ENCODE peak calls at places on chromosomes 4 and X, in five cellular contexts. One of them, this sample, is unnamed.

GRCh38 chrX:151680805-151681204 is 14.5 kb upstream of the PRRG3 start:
- DNase-seq in MM.1S: peak; percentile 47
- DNase-seq in heart right ventricle: no peak
- DNase-seq in A549: peak; percentile 58
- DNase-seq in tibial nerve: no peak
- DNase-seq in this sample: no peak

GRCh38 chr4:104408893-104409292 is 85.8 kb downstream of the CXXC4 start:
- DNase-seq in MM.1S: no peak
- DNase-seq in tibial nerve: no peak
- DNase-seq in heart right ventricle: no peak
- DNase-seq in A549: no peak
- DNase-seq in this sample: no peak

GRCh38 chrX:39020051-39020669 is 218.9 kb downstream of the MID1IP1 start:
- DNase-seq in tibial nerve: no peak
- DNase-seq in A549: no peak
- DNase-seq in heart right ventricle: no peak
- DNase-seq in MM.1S: no peak
- DNase-seq in this sample: no peak

GRCh38 chrX:149074429-149074828 is 430.7 kb downstream of the IDS start:
- DNase-seq in A549: no peak
- DNase-seq in tibial nerve: peak; percentile 13
- DNase-seq in MM.1S: peak; percentile 77
- DNase-seq in heart right ventricle: peak; percentile 25
- DNase-seq in this sample: no peak

GRCh38 chr4:8260656-8261111 is 8.9 kb upstream of the HTRA3 start:
- DNase-seq in A549: peak; percentile 52
- DNase-seq in heart right ventricle: no peak
- DNase-seq in tibial nerve: no peak
- DNase-seq in MM.1S: no peak
- DNase-seq in this sample: no peak

GRCh38 chr4:76513517-76513916 is 78.5 kb downstream of the SHROOM3 start:
- DNase-seq in tibial nerve: no peak
- DNase-seq in heart right ventricle: no peak
- DNase-seq in MM.1S: no peak
- DNase-seq in A549: no peak
- DNase-seq in this sample: no peak

GRCh38 chrX:37320541-37321203 is 28.5 kb upstream of the PRRG1 start:
- DNase-seq in MM.1S: no peak
- DNase-seq in A549: no peak
- DNase-seq in heart right ventricle: no peak
- DNase-seq in tibial nerve: no peak
- DNase-seq in this sample: no peak

GRCh38 chr4:173231916-173232315 is 63.3 kb downstream of the GALNT7 start:
- DNase-seq in MM.1S: no peak
- DNase-seq in tibial nerve: no peak
- DNase-seq in heart right ventricle: no peak
- DNase-seq in A549: peak; percentile 18
- DNase-seq in this sample: no peak

GRCh38 chrX:138026211-138026610 is 460.3 kb downstream of the ZIC3 start:
- DNase-seq in heart right ventricle: no peak
- DNase-seq in MM.1S: peak; percentile 48
- DNase-seq in A549: peak; percentile 1
- DNase-seq in tibial nerve: no peak
- DNase-seq in this sample: no peak

GRCh38 chr4:7414046-7414445 is 20.7 kb downstream of the PSAPL1 start:
- DNase-seq in tibial nerve: no peak
- DNase-seq in MM.1S: no peak
- DNase-seq in A549: no peak
- DNase-seq in heart right ventricle: no peak
- DNase-seq in this sample: no peak

DNA sequence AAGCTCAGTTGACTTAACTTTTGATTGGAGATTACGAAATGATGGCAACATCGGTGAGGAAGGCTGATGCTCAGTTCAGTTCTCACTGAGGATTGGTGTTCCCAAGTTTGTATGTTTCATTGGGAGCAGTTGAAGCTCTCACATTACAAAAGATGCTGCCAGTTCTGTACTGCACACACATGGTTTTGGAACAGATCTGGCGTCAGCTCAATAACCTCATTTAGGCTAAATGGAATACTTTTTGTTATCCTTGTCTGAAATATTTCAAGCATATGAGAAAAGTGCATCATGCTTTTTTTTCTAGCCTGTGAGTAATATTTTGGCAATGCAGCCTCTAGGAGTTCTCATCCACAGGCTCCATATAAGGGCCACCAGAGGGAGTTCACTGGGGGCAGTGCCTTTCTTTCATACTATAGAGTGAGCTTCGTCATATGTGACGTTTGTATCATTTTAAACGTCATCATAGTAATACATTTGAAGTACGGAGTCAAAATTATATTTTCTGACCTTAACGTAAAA is 4.1 kb downstream of the ENPEP start:
- DNase-seq in heart right ventricle: no peak
- DNase-seq in MM.1S: no peak
- DNase-seq in tibial nerve: no peak
- DNase-seq in A549: no peak
- DNase-seq in this sample: no peak
- TF ChIP-seq CTCF in heart right ventricle: peak; percentile 38
- TF ChIP-seq CTCF in MM.1S: no peak
- TF ChIP-seq CTCF in tibial nerve: no peak
- TF ChIP-seq CTCF in A549: no peak
- TF ChIP-seq CTCF in this sample: no peak

GRCh38 chrX:119728487-119728886 is 29.9 kb upstream of the SOWAHD start:
- DNase-seq in tibial nerve: no peak
- DNase-seq in A549: peak; percentile 42
- DNase-seq in heart right ventricle: no peak
- DNase-seq in MM.1S: no peak
- DNase-seq in this sample: no peak
- H3K27ac ChIP-seq in tibial nerve: no peak overlapping the region
- H3K27ac ChIP-seq in A549: no peak overlapping the region
- H3K27ac ChIP-seq in heart right ventricle: no peak overlapping the region
- H3K27ac ChIP-seq in MM.1S: no peak overlapping the region
- H3K27ac ChIP-seq in this sample: no peak overlapping the region

GRCh38 chr4:130573742-130574141 is 1477.8 kb downstream of the C4orf33 start:
- DNase-seq in heart right ventricle: no peak
- DNase-seq in MM.1S: peak; percentile 74
- DNase-seq in A549: no peak
- DNase-seq in tibial nerve: no peak
- DNase-seq in this sample: no peak
- H3K4me3 ChIP-seq in heart right ventricle: no peak overlapping the region
- H3K4me3 ChIP-seq in MM.1S: peak overlapping the region; percentile 13
- H3K4me3 ChIP-seq in A549: no peak overlapping the region
- H3K4me3 ChIP-seq in tibial nerve: no peak overlapping the region
- H3K4me3 ChIP-seq in this sample: no peak overlapping the region

DNA sequence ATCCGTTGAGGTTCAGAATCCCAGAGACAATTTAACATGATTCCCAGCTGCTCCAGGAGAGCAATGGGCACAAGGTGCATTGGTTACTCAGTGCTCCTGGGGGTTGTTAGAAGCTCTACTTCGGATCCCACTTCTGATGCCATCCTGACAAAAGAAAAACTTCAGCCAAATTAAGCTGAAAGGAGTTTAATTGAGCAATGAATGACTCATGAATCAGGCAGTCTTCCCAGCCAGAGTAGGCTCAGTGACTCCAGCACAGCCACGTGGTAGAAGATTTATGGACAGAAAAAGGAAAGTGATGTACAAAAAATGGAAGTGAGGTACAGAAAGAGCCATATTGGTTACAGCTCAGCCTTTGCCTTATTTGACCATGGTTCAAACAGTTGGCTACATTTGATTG is 95.7 kb downstream of the PWWP3B start:
- DNase-seq in A549: no peak
- DNase-seq in tibial nerve: no peak
- DNase-seq in MM.1S: no peak
- DNase-seq in heart right ventricle: no peak
- DNase-seq in this sample: no peak
- TF ChIP-seq CTCF in A549: no peak
- TF ChIP-seq CTCF in tibial nerve: no peak
- TF ChIP-seq CTCF in MM.1S: no peak
- TF ChIP-seq CTCF in heart right ventricle: no peak
- TF ChIP-seq CTCF in this sample: no peak

GRCh38 chr4:6109842-6110560 is 90.3 kb downstream of the JAKMIP1 start:
- DNase-seq in A549: peak; percentile 26
- DNase-seq in tibial nerve: no peak
- DNase-seq in heart right ventricle: no peak
- DNase-seq in MM.1S: peak; percentile 45
- DNase-seq in this sample: no peak

GRCh38 chr4:6113641-6114040 is 86.7 kb downstream of the JAKMIP1 start:
- DNase-seq in heart right ventricle: no peak
- DNase-seq in A549: no peak
- DNase-seq in tibial nerve: no peak
- DNase-seq in MM.1S: no peak
- DNase-seq in this sample: no peak

GRCh38 chr4:6112606-6113290 is 87.6 kb downstream of the JAKMIP1 start:
- DNase-seq in tibial nerve: no peak
- DNase-seq in heart right ventricle: no peak
- DNase-seq in A549: no peak
- DNase-seq in MM.1S: no peak
- DNase-seq in this sample: no peak

GRCh38 chr4:6111354-6111930 is 88.9 kb downstream of the JAKMIP1 start:
- DNase-seq in MM.1S: peak; percentile 44
- DNase-seq in heart right ventricle: no peak
- DNase-seq in tibial nerve: no peak
- DNase-seq in A549: no peak
- DNase-seq in this sample: no peak

DNA sequence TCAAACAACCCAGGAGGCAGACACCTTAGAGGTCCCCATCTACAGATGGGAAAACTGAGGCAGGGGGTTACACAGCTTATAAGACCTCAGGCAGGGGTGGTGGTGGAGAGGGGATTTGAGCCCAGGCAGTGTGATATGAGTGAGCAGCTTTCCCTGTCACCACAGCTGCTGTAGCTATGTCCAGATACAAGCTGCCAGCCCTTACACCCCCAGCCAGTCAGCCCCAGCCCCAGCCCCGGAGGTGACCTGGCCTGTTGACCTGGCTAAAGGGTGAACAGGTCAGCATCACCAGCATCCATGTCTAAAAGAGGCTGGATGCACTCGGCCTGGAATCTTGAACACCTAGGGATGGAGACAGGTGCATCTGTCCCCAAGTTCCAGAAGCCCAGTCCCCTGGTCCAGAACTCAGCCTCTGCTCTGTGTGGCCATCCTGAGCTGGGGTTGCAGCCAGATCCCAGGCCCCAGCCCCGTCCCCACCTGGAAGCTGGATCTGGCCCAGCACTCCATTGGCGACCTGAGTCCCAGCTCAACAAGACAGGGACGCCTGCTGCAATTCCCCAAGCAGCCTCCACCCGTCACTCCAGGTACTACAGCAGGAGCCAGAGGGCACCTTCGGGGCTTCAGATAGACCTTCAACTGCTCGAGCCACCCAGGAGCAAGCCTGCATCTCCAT is 89.5 kb downstream of the JAKMIP1 start:
- DNase-seq in heart right ventricle: no peak
- DNase-seq in A549: no peak
- DNase-seq in MM.1S: no peak
- DNase-seq in tibial nerve: no peak
- DNase-seq in this sample: no peak
- H3K27ac ChIP-seq in heart right ventricle: no peak overlapping the region
- H3K27ac ChIP-seq in A549: no peak overlapping the region
- H3K27ac ChIP-seq in MM.1S: peak overlapping the region; percentile 87
- H3K27ac ChIP-seq in tibial nerve: no peak overlapping the region
- H3K27ac ChIP-seq in this sample: no peak overlapping the region

GRCh38 chr4:72701987-72702819 is 133.2 kb upstream of the ADAMTS3 start:
- DNase-seq in heart right ventricle: no peak
- DNase-seq in tibial nerve: no peak
- DNase-seq in MM.1S: peak; percentile 78
- DNase-seq in A549: peak; percentile 45
- DNase-seq in this sample: no peak
- H3K4me3 ChIP-seq in heart right ventricle: no peak overlapping the region
- H3K4me3 ChIP-seq in tibial nerve: peak overlapping the region; percentile 34
- H3K4me3 ChIP-seq in MM.1S: peak overlapping the region; percentile 60
- H3K4me3 ChIP-seq in A549: peak overlapping the region; percentile 43
- H3K4me3 ChIP-seq in this sample: peak overlapping the region; percentile 59

DNA sequence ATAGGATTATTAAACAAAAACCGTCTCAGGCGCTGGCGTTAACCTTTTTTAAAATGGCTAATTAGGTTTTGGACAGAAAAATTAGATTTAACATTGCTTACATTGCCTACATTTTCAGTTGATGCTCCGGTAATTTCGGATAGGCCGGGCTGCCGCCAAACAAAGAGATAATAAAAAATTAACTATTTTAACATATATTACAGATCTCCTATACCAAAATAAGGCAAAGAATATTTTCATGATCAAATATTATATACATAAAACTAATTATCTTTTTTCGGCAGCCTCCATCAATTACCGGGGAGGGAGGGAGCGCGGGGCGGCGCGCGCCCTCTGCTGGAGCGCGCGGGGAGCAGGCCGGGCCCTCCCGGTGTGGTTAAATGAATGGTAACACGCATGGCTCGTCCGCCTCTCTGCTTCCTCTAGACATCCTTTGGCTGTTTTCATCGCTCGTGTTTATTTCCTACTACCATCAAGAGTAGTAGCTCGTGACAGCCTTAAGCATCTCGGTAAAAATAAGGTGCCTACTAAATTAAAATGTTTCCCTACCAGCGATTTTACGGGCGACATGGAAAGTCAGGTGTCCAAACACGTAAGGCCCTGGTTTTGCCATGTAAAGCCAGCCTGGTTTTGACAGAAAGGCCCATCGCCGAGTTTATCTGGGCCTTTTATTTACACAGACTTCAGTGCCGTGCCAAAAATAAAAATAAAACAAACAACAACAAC is 52.4 kb upstream of the TMEM33 start:
- DNase-seq in MM.1S: peak; percentile 44
- DNase-seq in A549: peak; percentile 21
- DNase-seq in tibial nerve: no peak
- DNase-seq in heart right ventricle: peak; percentile 49
- DNase-seq in this sample: no peak
- TF ChIP-seq CTCF in MM.1S: peak; percentile 81
- TF ChIP-seq CTCF in A549: peak; percentile 86
- TF ChIP-seq CTCF in tibial nerve: peak; percentile 93
- TF ChIP-seq CTCF in heart right ventricle: peak; percentile 96
- TF ChIP-seq CTCF in this sample: peak; percentile 80

GRCh38 chr4:189126040-189126439 is 814.6 kb upstream of the FRG1 start:
- DNase-seq in MM.1S: no peak
- DNase-seq in tibial nerve: no peak
- DNase-seq in A549: no peak
- DNase-seq in heart right ventricle: no peak
- DNase-seq in this sample: no peak

GRCh38 chr4:189131131-189131530 is 809.5 kb upstream of the FRG1 start:
- DNase-seq in A549: no peak
- DNase-seq in tibial nerve: no peak
- DNase-seq in heart right ventricle: no peak
- DNase-seq in MM.1S: no peak
- DNase-seq in this sample: no peak

GRCh38 chr4:189129044-189129443 is 811.6 kb upstream of the FRG1 start:
- DNase-seq in MM.1S: no peak
- DNase-seq in heart right ventricle: no peak
- DNase-seq in A549: no peak
- DNase-seq in tibial nerve: no peak
- DNase-seq in this sample: no peak

GRCh38 chr4:189124791-189125190 is 815.9 kb upstream of the FRG1 start:
- DNase-seq in tibial nerve: no peak
- DNase-seq in A549: no peak
- DNase-seq in MM.1S: no peak
- DNase-seq in heart right ventricle: no peak
- DNase-seq in this sample: no peak

DNA sequence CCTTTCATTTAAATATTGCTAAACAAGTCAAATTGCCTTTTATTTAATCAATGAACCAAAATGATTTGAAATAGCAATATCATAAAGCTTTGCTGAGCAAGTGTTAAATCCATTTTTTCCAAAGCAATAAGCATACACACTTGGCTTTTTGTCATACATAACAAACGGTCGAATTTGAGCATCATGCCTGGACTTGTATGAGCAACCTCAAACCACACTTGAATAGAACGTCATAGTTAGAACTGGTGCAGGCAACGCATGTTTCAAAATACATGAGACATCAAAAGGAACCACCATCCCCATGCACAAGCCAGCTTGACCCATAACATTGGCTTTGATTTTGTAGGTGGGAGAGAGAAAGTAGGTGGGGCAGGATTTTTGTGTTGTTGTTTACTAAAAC is 812.3 kb upstream of the FRG1 start:
- DNase-seq in A549: no peak
- DNase-seq in MM.1S: no peak
- DNase-seq in tibial nerve: no peak
- DNase-seq in heart right ventricle: no peak
- DNase-seq in this sample: no peak
- H3K27ac ChIP-seq in A549: no peak overlapping the region
- H3K27ac ChIP-seq in MM.1S: no peak overlapping the region
- H3K27ac ChIP-seq in tibial nerve: no peak overlapping the region
- H3K27ac ChIP-seq in heart right ventricle: no peak overlapping the region
- H3K27ac ChIP-seq in this sample: no peak overlapping the region